ENCODE peak calls at places on chromosomes 11 and 22, in eight cellular contexts. One of them, this sample, is unnamed.

GRCh38 chr11:76744186-76745058 is 38.7 kb upstream of the TSKU start:
- DNase-seq in IMR-90: peak; percentile 36
- DNase-seq in thoracic aorta: no peak
- DNase-seq in body of pancreas: no peak
- DNase-seq in A673: no peak
- DNase-seq in A549: no peak
- DNase-seq in lung: no peak
- DNase-seq in right lobe of liver: no peak
- DNase-seq in this sample: no peak

GRCh38 chr11:75140269-75141138 is 10.4 kb upstream of the SLCO2B1 start:
- DNase-seq in IMR-90: peak; percentile 11
- DNase-seq in thoracic aorta: no peak
- DNase-seq in body of pancreas: peak; percentile 82
- DNase-seq in A673: peak; percentile 69
- DNase-seq in A549: peak; percentile 61
- DNase-seq in lung: peak; percentile 59
- DNase-seq in right lobe of liver: peak; percentile 77
- DNase-seq in this sample: peak; percentile 14

GRCh38 chr11:66407651-66408050 is 13.2 kb upstream of the NPAS4 start:
- DNase-seq in IMR-90: no peak
- DNase-seq in thoracic aorta: no peak
- DNase-seq in body of pancreas: no peak
- DNase-seq in A673: no peak
- DNase-seq in A549: no peak
- DNase-seq in lung: no peak
- DNase-seq in right lobe of liver: no peak
- DNase-seq in this sample: no peak

GRCh38 chr22:32355760-32356159 is 1.9 kb upstream of the RFPL3 start:
- DNase-seq in IMR-90: no peak
- DNase-seq in thoracic aorta: no peak
- DNase-seq in body of pancreas: peak; percentile 15
- DNase-seq in A673: no peak
- DNase-seq in A549: no peak
- DNase-seq in lung: no peak
- DNase-seq in right lobe of liver: no peak
- DNase-seq in this sample: no peak

GRCh38 chr11:126355926-126356897 is 726 bp downstream of the ST3GAL4 start:
- DNase-seq in IMR-90: no peak
- DNase-seq in thoracic aorta: no peak
- DNase-seq in body of pancreas: peak; percentile 49
- DNase-seq in A673: peak; percentile 57
- DNase-seq in A549: no peak
- DNase-seq in lung: no peak
- DNase-seq in right lobe of liver: peak; percentile 78
- DNase-seq in this sample: peak; percentile 51

GRCh38 chr11:7513210-7514098 is at the start of gene PPFIBP2:
- DNase-seq in IMR-90: peak; percentile 47
- DNase-seq in thoracic aorta: peak; percentile 27
- DNase-seq in body of pancreas: peak; percentile 89
- DNase-seq in A673: peak; percentile 63
- DNase-seq in A549: peak; percentile 90
- DNase-seq in lung: peak; percentile 77
- DNase-seq in right lobe of liver: peak; percentile 96
- DNase-seq in this sample: peak; percentile 64

GRCh38 chr11:35787626-35788025 is 125.1 kb downstream of the TRIM44 start:
- DNase-seq in IMR-90: no peak
- DNase-seq in thoracic aorta: no peak
- DNase-seq in body of pancreas: no peak
- DNase-seq in A673: no peak
- DNase-seq in A549: no peak
- DNase-seq in lung: no peak
- DNase-seq in right lobe of liver: no peak
- DNase-seq in this sample: no peak

GRCh38 chr11:14267861-14268635 is 90.9 kb downstream of the RRAS2 start:
- DNase-seq in IMR-90: no peak
- DNase-seq in thoracic aorta: no peak
- DNase-seq in body of pancreas: no peak
- DNase-seq in A673: no peak
- DNase-seq in A549: no peak
- DNase-seq in lung: no peak
- DNase-seq in right lobe of liver: no peak
- DNase-seq in this sample: no peak

GRCh38 chr11:44484211-44484610 is 81.3 kb upstream of the CD82 start:
- DNase-seq in IMR-90: peak; percentile 5
- DNase-seq in thoracic aorta: no peak
- DNase-seq in body of pancreas: no peak
- DNase-seq in A673: peak; percentile 79
- DNase-seq in A549: peak; percentile 26
- DNase-seq in lung: no peak
- DNase-seq in right lobe of liver: no peak
- DNase-seq in this sample: peak; percentile 21

GRCh38 chr11:61814958-61815789 is 1.6 kb downstream of the FADS1 start:
- DNase-seq in IMR-90: peak; percentile 95
- DNase-seq in thoracic aorta: peak; percentile 79
- DNase-seq in body of pancreas: peak; percentile 88
- DNase-seq in A673: peak; percentile 93
- DNase-seq in A549: peak; percentile 96
- DNase-seq in lung: peak; percentile 95
- DNase-seq in right lobe of liver: peak; percentile 98
- DNase-seq in this sample: peak; percentile 99

GRCh38 chr11:35664977-35665441 is 2.4 kb downstream of the TRIM44 start:
- DNase-seq in IMR-90: peak; percentile 14
- DNase-seq in thoracic aorta: no peak
- DNase-seq in body of pancreas: no peak
- DNase-seq in A673: peak; percentile 47
- DNase-seq in A549: no peak
- DNase-seq in lung: no peak
- DNase-seq in right lobe of liver: no peak
- DNase-seq in this sample: no peak

GRCh38 chr22:44550666-44551491 is 52.8 kb upstream of the RTL6 start:
- DNase-seq in IMR-90: peak; percentile 98
- DNase-seq in thoracic aorta: no peak
- DNase-seq in body of pancreas: peak; percentile 30
- DNase-seq in A673: no peak
- DNase-seq in A549: no peak
- DNase-seq in lung: peak; percentile 51
- DNase-seq in right lobe of liver: peak; percentile 67
- DNase-seq in this sample: peak; percentile 66

GRCh38 chr11:92322225-92322624 is 97.6 kb downstream of the FAT3 start:
- DNase-seq in IMR-90: peak; percentile 42
- DNase-seq in thoracic aorta: no peak
- DNase-seq in body of pancreas: no peak
- DNase-seq in A673: no peak
- DNase-seq in A549: no peak
- DNase-seq in lung: no peak
- DNase-seq in right lobe of liver: no peak
- DNase-seq in this sample: peak; percentile 44

GRCh38 chr11:34630544-34630943 is 9.7 kb downstream of the EHF start:
- DNase-seq in IMR-90: no peak
- DNase-seq in thoracic aorta: no peak
- DNase-seq in body of pancreas: no peak
- DNase-seq in A673: no peak
- DNase-seq in A549: no peak
- DNase-seq in lung: no peak
- DNase-seq in right lobe of liver: no peak
- DNase-seq in this sample: no peak

GRCh38 chr11:86617502-86617901 is 54.9 kb downstream of the ME3 start:
- DNase-seq in IMR-90: peak; percentile 77
- DNase-seq in thoracic aorta: no peak
- DNase-seq in body of pancreas: no peak
- DNase-seq in A673: no peak
- DNase-seq in A549: no peak
- DNase-seq in lung: no peak
- DNase-seq in right lobe of liver: no peak
- DNase-seq in this sample: peak; percentile 58

GRCh38 chr22:41907436-41908401 is 7.2 kb downstream of the SHISA8 start:
- DNase-seq in IMR-90: peak; percentile 13
- DNase-seq in thoracic aorta: no peak
- DNase-seq in body of pancreas: no peak
- DNase-seq in A673: peak; percentile 59
- DNase-seq in A549: no peak
- DNase-seq in lung: no peak
- DNase-seq in right lobe of liver: no peak
- DNase-seq in this sample: no peak

GRCh38 chr11:63918576-63919171 is 1.7 kb upstream of the RCOR2 start:
- DNase-seq in IMR-90: no peak
- DNase-seq in thoracic aorta: no peak
- DNase-seq in body of pancreas: no peak
- DNase-seq in A673: peak; percentile 38
- DNase-seq in A549: no peak
- DNase-seq in lung: no peak
- DNase-seq in right lobe of liver: no peak
- DNase-seq in this sample: no peak
- H3K4me1 ChIP-seq in IMR-90: peaks cover 31% of the 10 kb centered on the region
- H3K4me1 ChIP-seq in thoracic aorta: peaks cover 39% of the 10 kb centered on the region
- H3K4me1 ChIP-seq in body of pancreas: peaks cover 52% of the 10 kb centered on the region
- H3K4me1 ChIP-seq in A673: peaks cover 23% of the 10 kb centered on the region
- H3K4me1 ChIP-seq in A549: peaks cover 37% of the 10 kb centered on the region
- H3K4me1 ChIP-seq in lung: no peaks in the 10 kb centered on the region
- H3K4me1 ChIP-seq in right lobe of liver: peaks cover 12% of the 10 kb centered on the region
- H3K4me1 ChIP-seq in this sample: peaks cover 27% of the 10 kb centered on the region

GRCh38 chr11:102464859-102465500 is 12.4 kb upstream of the TMEM123 start:
- DNase-seq in IMR-90: no peak
- DNase-seq in thoracic aorta: no peak
- DNase-seq in body of pancreas: no peak
- DNase-seq in A673: no peak
- DNase-seq in A549: no peak
- DNase-seq in lung: no peak
- DNase-seq in right lobe of liver: no peak
- DNase-seq in this sample: no peak
- H3K4me1 ChIP-seq in IMR-90: peaks cover 12% of the 10 kb centered on the region
- H3K4me1 ChIP-seq in thoracic aorta: peaks cover 6% of the 10 kb centered on the region
- H3K4me1 ChIP-seq in body of pancreas: peaks cover 57% of the 10 kb centered on the region
- H3K4me1 ChIP-seq in A673: no peaks in the 10 kb centered on the region
- H3K4me1 ChIP-seq in A549: peaks cover 29% of the 10 kb centered on the region
- H3K4me1 ChIP-seq in lung: no peaks in the 10 kb centered on the region
- H3K4me1 ChIP-seq in right lobe of liver: peaks cover 25% of the 10 kb centered on the region
- H3K4me1 ChIP-seq in this sample: peaks cover 9% of the 10 kb centered on the region

GRCh38 chr11:128339721-128340271 is 247.6 kb downstream of the ETS1 start:
- DNase-seq in IMR-90: no peak
- DNase-seq in thoracic aorta: no peak
- DNase-seq in body of pancreas: no peak
- DNase-seq in A673: no peak
- DNase-seq in A549: no peak
- DNase-seq in lung: no peak
- DNase-seq in right lobe of liver: no peak
- DNase-seq in this sample: no peak
- H3K4me1 ChIP-seq in IMR-90: peaks cover 18% of the 10 kb centered on the region
- H3K4me1 ChIP-seq in thoracic aorta: no peaks in the 10 kb centered on the region
- H3K4me1 ChIP-seq in body of pancreas: peaks cover 3% of the 10 kb centered on the region
- H3K4me1 ChIP-seq in A673: no peaks in the 10 kb centered on the region
- H3K4me1 ChIP-seq in A549: peaks cover 5% of the 10 kb centered on the region
- H3K4me1 ChIP-seq in lung: peaks cover 7% of the 10 kb centered on the region
- H3K4me1 ChIP-seq in right lobe of liver: no peaks in the 10 kb centered on the region
- H3K4me1 ChIP-seq in this sample: peaks cover 39% of the 10 kb centered on the region

DNA sequence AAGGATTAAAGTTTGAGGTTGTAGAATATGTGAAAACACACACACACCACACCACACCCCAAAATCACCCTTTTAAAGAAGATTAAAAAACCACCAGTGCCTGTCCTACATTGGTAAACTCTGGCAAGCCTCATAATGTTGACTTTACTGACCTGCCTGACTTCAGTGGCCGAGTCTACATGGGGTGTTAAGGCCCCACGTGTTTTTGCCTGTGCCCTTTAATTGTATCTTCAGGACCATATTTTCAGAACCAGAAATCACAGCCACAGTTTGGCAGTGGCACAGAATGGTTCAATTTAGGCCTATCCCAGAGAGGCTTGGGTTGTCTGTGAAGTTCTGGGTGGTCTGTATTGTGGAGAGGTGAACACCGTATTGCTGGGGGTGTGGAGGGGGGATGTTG is 33.4 kb downstream of the ZBTB16 start:
- DNase-seq in IMR-90: no peak
- DNase-seq in thoracic aorta: no peak
- DNase-seq in body of pancreas: no peak
- DNase-seq in A673: no peak
- DNase-seq in A549: no peak
- DNase-seq in lung: no peak
- DNase-seq in right lobe of liver: no peak
- DNase-seq in this sample: no peak
- H3K4me1 ChIP-seq in IMR-90: no peaks in the 10 kb centered on the region
- H3K4me1 ChIP-seq in thoracic aorta: peaks cover 96% of the 10 kb centered on the region
- H3K4me1 ChIP-seq in body of pancreas: peaks cover 98% of the 10 kb centered on the region
- H3K4me1 ChIP-seq in A673: peaks cover 20% of the 10 kb centered on the region
- H3K4me1 ChIP-seq in A549: no peaks in the 10 kb centered on the region
- H3K4me1 ChIP-seq in lung: peaks cover 40% of the 10 kb centered on the region
- H3K4me1 ChIP-seq in right lobe of liver: peaks cover 57% of the 10 kb centered on the region
- H3K4me1 ChIP-seq in this sample: no peaks in the 10 kb centered on the region

DNA sequence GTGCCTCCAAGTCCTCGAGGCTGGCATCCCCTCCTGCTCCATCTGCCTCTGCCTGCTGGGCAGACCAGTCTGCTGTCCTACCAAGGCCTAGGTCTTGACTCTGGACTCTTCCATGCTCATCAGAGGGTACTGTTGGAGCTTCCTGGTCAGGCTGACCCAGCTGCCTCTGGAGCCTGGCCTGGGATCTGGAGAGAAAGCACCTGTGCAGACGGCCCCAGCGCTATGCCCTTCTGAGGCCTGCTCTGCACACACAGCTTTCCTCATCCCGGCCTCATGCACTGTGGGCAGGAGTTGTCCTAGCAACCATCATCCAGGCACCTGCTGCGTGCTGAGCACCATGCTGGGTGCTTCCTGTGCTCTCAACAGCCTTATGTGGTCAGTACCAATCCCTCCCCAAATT is 70.8 kb downstream of the CDKN1C start:
- DNase-seq in IMR-90: no peak
- DNase-seq in thoracic aorta: no peak
- DNase-seq in body of pancreas: no peak
- DNase-seq in A673: no peak
- DNase-seq in A549: no peak
- DNase-seq in lung: no peak
- DNase-seq in right lobe of liver: no peak
- DNase-seq in this sample: no peak
- H3K4me1 ChIP-seq in IMR-90: peaks cover 23% of the 10 kb centered on the region
- H3K4me1 ChIP-seq in thoracic aorta: no peaks in the 10 kb centered on the region
- H3K4me1 ChIP-seq in body of pancreas: no peaks in the 10 kb centered on the region
- H3K4me1 ChIP-seq in A673: peaks cover 8% of the 10 kb centered on the region
- H3K4me1 ChIP-seq in A549: no peaks in the 10 kb centered on the region
- H3K4me1 ChIP-seq in lung: no peaks in the 10 kb centered on the region
- H3K4me1 ChIP-seq in right lobe of liver: no peaks in the 10 kb centered on the region
- H3K4me1 ChIP-seq in this sample: peaks cover 13% of the 10 kb centered on the region

GRCh38 chr22:31289335-31289734 is 3.0 kb downstream of the PIK3IP1 start:
- DNase-seq in IMR-90: no peak
- DNase-seq in thoracic aorta: no peak
- DNase-seq in body of pancreas: no peak
- DNase-seq in A673: no peak
- DNase-seq in A549: no peak
- DNase-seq in lung: no peak
- DNase-seq in right lobe of liver: no peak
- DNase-seq in this sample: no peak
- H3K4me1 ChIP-seq in IMR-90: peaks cover 3% of the 10 kb centered on the region
- H3K4me1 ChIP-seq in thoracic aorta: peaks cover 15% of the 10 kb centered on the region
- H3K4me1 ChIP-seq in body of pancreas: peaks cover 33% of the 10 kb centered on the region
- H3K4me1 ChIP-seq in A673: peaks cover 19% of the 10 kb centered on the region
- H3K4me1 ChIP-seq in A549: peaks cover 17% of the 10 kb centered on the region
- H3K4me1 ChIP-seq in lung: peaks cover 10% of the 10 kb centered on the region
- H3K4me1 ChIP-seq in right lobe of liver: peaks cover 8% of the 10 kb centered on the region
- H3K4me1 ChIP-seq in this sample: peaks cover 16% of the 10 kb centered on the region

This sample was measured in SJSA1.